ENCODE peak calls at places on chromosomes 5 and 9, in four cellular contexts. One of them, this sample, is unnamed.

GRCh38 chr5:154397652-154398406 is 48.0 kb upstream of the SAP30L start:
- DNase-seq in HT-29: peak; percentile 68
- DNase-seq in GM23248: no peak
- DNase-seq in activated CD4-positive, CD25-positive, alpha-beta regulatory T cell: no peak
- DNase-seq in this sample: no peak

GRCh38 chr5:133643365-133643764 is 31.0 kb upstream of the FSTL4 start:
- DNase-seq in HT-29: no peak
- DNase-seq in GM23248: no peak
- DNase-seq in activated CD4-positive, CD25-positive, alpha-beta regulatory T cell: no peak
- DNase-seq in this sample: no peak

GRCh38 chr9:116083837-116084236 is 69.8 kb upstream of the PAPPA start:
- DNase-seq in HT-29: no peak
- DNase-seq in GM23248: no peak
- DNase-seq in activated CD4-positive, CD25-positive, alpha-beta regulatory T cell: no peak
- DNase-seq in this sample: no peak

GRCh38 chr5:138611295-138612220 is 36.4 kb upstream of the HSPA9 start:
- DNase-seq in HT-29: no peak
- DNase-seq in GM23248: peak; percentile 26
- DNase-seq in activated CD4-positive, CD25-positive, alpha-beta regulatory T cell: no peak
- DNase-seq in this sample: peak; percentile 20

GRCh38 chr5:116521173-116521872 is 53.3 kb downstream of the SEMA6A start:
- DNase-seq in HT-29: no peak
- DNase-seq in GM23248: peak; percentile 2
- DNase-seq in activated CD4-positive, CD25-positive, alpha-beta regulatory T cell: no peak
- DNase-seq in this sample: no peak

GRCh38 chr5:56763711-56764466 is 51.5 kb upstream of the MAP3K1 start:
- DNase-seq in HT-29: peak; percentile 43
- DNase-seq in GM23248: peak; percentile 47
- DNase-seq in activated CD4-positive, CD25-positive, alpha-beta regulatory T cell: no peak
- DNase-seq in this sample: peak; percentile 88

GRCh38 chr5:9766581-9766980 is 136.4 kb upstream of the TAS2R1 start:
- DNase-seq in HT-29: no peak
- DNase-seq in GM23248: peak; percentile 84
- DNase-seq in activated CD4-positive, CD25-positive, alpha-beta regulatory T cell: no peak
- DNase-seq in this sample: no peak

GRCh38 chr5:110549301-110549700 is 177.2 kb downstream of the TMEM232 start:
- DNase-seq in HT-29: no peak
- DNase-seq in GM23248: no peak
- DNase-seq in activated CD4-positive, CD25-positive, alpha-beta regulatory T cell: no peak
- DNase-seq in this sample: no peak

GRCh38 chr5:79263-79662 is 12.7 kb upstream of the PLEKHG4B start:
- DNase-seq in HT-29: no peak
- DNase-seq in GM23248: no peak
- DNase-seq in activated CD4-positive, CD25-positive, alpha-beta regulatory T cell: no peak
- DNase-seq in this sample: no peak

GRCh38 chr5:95697781-95698681 is 15.2 kb upstream of the SPATA9 start:
- DNase-seq in HT-29: no peak
- DNase-seq in GM23248: peak; percentile 8
- DNase-seq in activated CD4-positive, CD25-positive, alpha-beta regulatory T cell: no peak
- DNase-seq in this sample: no peak

GRCh38 chr9:6214451-6214850 is 1.2 kb upstream of the IL33 start:
- DNase-seq in HT-29: no peak
- DNase-seq in GM23248: peak; percentile 90
- DNase-seq in activated CD4-positive, CD25-positive, alpha-beta regulatory T cell: no peak
- DNase-seq in this sample: no peak

GRCh38 chr9:98022447-98022846 is 34.1 kb upstream of the NANS start:
- DNase-seq in HT-29: no peak
- DNase-seq in GM23248: peak; percentile 85
- DNase-seq in activated CD4-positive, CD25-positive, alpha-beta regulatory T cell: no peak
- DNase-seq in this sample: no peak

GRCh38 chr5:55708732-55709131 is 3.4 kb downstream of the SLC38A9 start:
- DNase-seq in HT-29: no peak
- DNase-seq in GM23248: peak; percentile 37
- DNase-seq in activated CD4-positive, CD25-positive, alpha-beta regulatory T cell: no peak
- DNase-seq in this sample: no peak

GRCh38 chr9:133589454-133590227 is 19.5 kb downstream of the FAM163B start:
- DNase-seq in HT-29: no peak
- DNase-seq in GM23248: no peak
- DNase-seq in activated CD4-positive, CD25-positive, alpha-beta regulatory T cell: peak; percentile 32
- DNase-seq in this sample: no peak

This sample was measured in Kasumi-1.